ENCODE peak calls at places on chromosomes 4 and X, in four cellular contexts. V is COR-L47, O is ELR, K is T-helper 2 cell. W is an unnamed sample.

GRCh38 chr4:79184461-79184860 is 141.4 kb downstream of the NAA11 start:
- DNase-seq in V (no peak), O (no peak), K (no peak), W (no peak)

GRCh38 chr4:101155368-101155767 is 192.0 kb downstream of the PPP3CA start:
- DNase-seq in V (no peak), O (peak; percentile 89), K (no peak), W (no peak)

GRCh38 chr4:56026596-56026995 is 77.9 kb downstream of the CEP135 start:
- DNase-seq in V (no peak), O (peak; percentile 65), K (no peak), W (no peak)

GRCh38 chr4:120466429-120466828 is 399.8 kb upstream of the MAD2L1 start:
- DNase-seq in V (no peak), O (no peak), K (no peak), W (no peak)

GRCh38 chr4:64360664-64361398 is 48.4 kb downstream of the TECRL start:
- DNase-seq in V (no peak), O (no peak), K (no peak), W (no peak)

GRCh38 chr4:78781086-78781630 is 5.0 kb downstream of the BMP2K start:
- DNase-seq in V (no peak), O (no peak), K (no peak), W (no peak)

GRCh38 chrX:37599735-37600134 is 28.3 kb downstream of the LANCL3 start:
- DNase-seq in V (peak; percentile 46), O (no peak), K (no peak), W (no peak)

GRCh38 chr4:71368906-71369305 is 30.1 kb downstream of the SLC4A4 start:
- DNase-seq in V (no peak), O (no peak), K (no peak), W (no peak)

GRCh38 chr4:120940547-120940946 is 18.0 kb upstream of the PRDM5 start:
- DNase-seq in V (no peak), O (no peak), K (no peak), W (no peak)

GRCh38 chrX:88613338-88613737 is 133.7 kb upstream of the CPXCR1 start:
- DNase-seq in V (no peak), O (peak; percentile 0), K (no peak), W (no peak)